ENCODE peak calls at places on chromosomes 7 and 10, in eight cellular contexts. L is MCF 10A, R is GM12865, W is fibroblast of pulmonary artery, Q is sigmoid colon, H is AG10803, Z is heart left ventricle, G is heart right ventricle. X is an unnamed sample.

GRCh38 chr7:77258593-77258992 is 59.0 kb upstream of the FGL2 start:
- DNase-seq in W (no peak), R (no peak), G (no peak), Q (no peak), Z (no peak), L (no peak), H (no peak), X (no peak)

GRCh38 chr7:133755922-133756321 is 371.2 kb upstream of the LRGUK start:
- DNase-seq in R (no peak), Q (no peak), G (no peak), H (no peak), L (no peak), W (no peak), Z (no peak), X (no peak)

GRCh38 chr7:117015258-117016184 is 62.2 kb downstream of the ST7 start:
- DNase-seq in R (peak; percentile 34), Z (no peak), L (no peak), G (no peak), Q (no peak), W (no peak), H (no peak), X (no peak)

GRCh38 chr7:137519964-137520363 is 176.4 kb upstream of the PTN start:
- DNase-seq in G (no peak), H (peak; percentile 38), Z (no peak), Q (no peak), R (no peak), L (no peak), W (no peak), X (no peak)

GRCh38 chr10:131031346-131031745 is 280.2 kb downstream of the TCERG1L start:
- DNase-seq in G (no peak), H (no peak), W (no peak), Z (no peak), Q (peak; percentile 24), R (no peak), L (no peak), X (no peak)

GRCh38 chr10:79400567-79401004 is 44.8 kb downstream of the ZCCHC24 start:
- DNase-seq in Z (no peak), R (peak; percentile 63), L (peak; percentile 62), W (no peak), H (no peak), Q (no peak), G (peak; percentile 64), X (no peak)

GRCh38 chr10:121926669-121927360 is 1.0 kb downstream of the ATE1 start:
- DNase-seq in H (peak; percentile 26), L (peak; percentile 28), W (no peak), Z (no peak), Q (no peak), G (no peak), R (peak; percentile 57), X (no peak)

GRCh38 chr10:132398566-132398991 is 1.6 kb downstream of the PWWP2B start:
- DNase-seq in Z (peak; percentile 25), L (no peak), H (no peak), W (no peak), R (no peak), Q (peak; percentile 70), G (peak; percentile 11), X (no peak)

GRCh38 chr10:69734797-69735468 is 66.8 kb upstream of the COL13A1 start:
- DNase-seq in H (no peak), R (peak; percentile 36), Z (no peak), W (no peak), Q (no peak), G (no peak), L (no peak), X (no peak)

GRCh38 chr7:35593896-35594295 is 101.0 kb downstream of the HERPUD2 start:
- DNase-seq in Z (no peak), W (peak; percentile 4), H (no peak), Q (no peak), L (peak; percentile 21), R (peak; percentile 33), G (no peak), X (no peak)
- TF ChIP-seq CTCF in Z (no peak), W (peak; percentile 26), H (peak; percentile 20), Q (no peak), L (peak; percentile 25), R (peak; percentile 43), G (no peak), X (peak; percentile 12)

GRCh38 chr7:26201261-26202018 is at the start of gene CBX3:
- DNase-seq in H (peak; percentile 73), R (peak; percentile 96), G (peak; percentile 92), Q (peak; percentile 95), Z (peak; percentile 93), L (peak; percentile 87), W (peak; percentile 77), X (no peak)

GRCh38 chr7:26199301-26200112 is 1.0 kb downstream of the HNRNPA2B1 start:
- DNase-seq in H (peak; percentile 36), W (peak; percentile 45), R (peak; percentile 72), L (peak; percentile 66), Q (peak; percentile 89), Z (peak; percentile 72), G (peak; percentile 64), X (no peak)

GRCh38 chr7:26202019-26202985 is 757 bp downstream of the CBX3 start:
- DNase-seq in L (peak; percentile 39), G (peak; percentile 66), Q (peak; percentile 71), H (peak; percentile 26), W (no peak), R (peak; percentile 66), Z (peak; percentile 62), X (no peak)

GRCh38 chr7:26200113-26200443 is 468 bp downstream of the HNRNPA2B1 start:
- DNase-seq in W (peak; percentile 45), Z (peak; percentile 69), G (peak; percentile 65), L (peak; percentile 68), Q (peak; percentile 84), H (peak; percentile 27), R (peak; percentile 79), X (no peak)

GRCh38 chr7:26200444-26201260 is at the start of gene HNRNPA2B1:
- DNase-seq in Z (peak; percentile 96), L (peak; percentile 98), R (peak; percentile 98), Q (peak; percentile 99), W (peak; percentile 98), H (peak; percentile 95), G (peak; percentile 95), X (peak; percentile 97)
- TF ChIP-seq CTCF in Z (no peak), L (no peak), R (no peak), Q (no peak), W (no peak), H (no peak), G (no peak), X (no peak)

DNA sequence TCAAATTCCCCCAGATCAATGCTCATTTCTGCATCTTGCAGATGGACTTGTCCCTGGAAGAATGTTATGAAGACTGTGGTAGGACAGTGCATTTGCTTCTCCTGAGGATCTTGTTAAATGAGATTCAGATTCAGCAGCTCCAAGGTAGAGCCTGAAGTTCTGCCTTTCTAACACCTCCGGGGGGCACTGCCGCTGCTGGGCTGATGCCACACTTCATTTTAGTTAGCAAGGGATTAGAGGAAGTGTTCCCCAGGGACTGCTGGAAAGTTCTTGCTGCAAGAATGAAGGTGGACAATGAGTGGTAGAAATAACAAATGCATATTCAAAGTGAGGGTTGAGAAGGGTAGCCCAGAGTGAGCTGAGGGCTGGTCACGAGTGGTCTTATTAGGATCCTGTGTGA is 434.3 kb upstream of the AKR1E2 start:
- DNase-seq in G (no peak), L (no peak), H (peak; percentile 21), Q (no peak), Z (no peak), W (peak; percentile 54), R (peak; percentile 1), X (no peak)
- TF ChIP-seq CTCF in G (no peak), L (no peak), H (no peak), Q (no peak), Z (no peak), W (peak; percentile 19), R (no peak), X (no peak)

DNA sequence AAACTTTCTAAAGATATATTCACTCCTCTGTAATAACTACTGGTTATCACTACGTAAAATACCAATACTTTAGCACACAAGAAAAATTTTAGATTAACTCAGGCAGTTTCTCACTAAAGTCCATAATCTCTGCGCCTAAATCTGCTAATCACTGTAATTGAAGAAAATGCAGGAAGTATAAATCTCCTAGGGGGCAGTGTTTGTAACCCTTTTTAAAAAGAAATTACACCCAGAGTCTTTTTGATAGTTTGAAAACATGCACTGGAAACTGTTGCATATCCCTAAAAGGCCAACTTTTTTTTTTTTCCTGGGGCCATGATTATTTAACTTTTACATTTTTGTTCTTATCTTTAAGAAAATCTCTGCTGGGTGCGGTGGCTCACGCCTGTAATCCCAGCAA is 209.6 kb downstream of the KIAA1217 start:
- DNase-seq in G (no peak), H (no peak), L (no peak), R (no peak), W (peak; percentile 2), Z (no peak), Q (no peak), X (no peak)
- TF ChIP-seq CTCF in G (no peak), H (peak; percentile 32), L (peak; percentile 11), R (no peak), W (peak; percentile 18), Z (no peak), Q (no peak), X (no peak)

GRCh38 chr7:142689439-142690168 is 59.7 kb upstream of the PRSS1 start:
- DNase-seq in Q (no peak), G (no peak), W (peak; percentile 8), L (no peak), Z (no peak), H (no peak), R (no peak), X (no peak)
- TF ChIP-seq CTCF in Q (no peak), G (peak; percentile 31), W (peak; percentile 20), L (peak; percentile 13), Z (peak; percentile 15), H (no peak), R (no peak), X (peak; percentile 17)

GRCh38 chr10:49599546-49599945 is 10.6 kb upstream of the SLC18A3 start:
- DNase-seq in W (no peak), H (no peak), L (no peak), R (no peak), Q (no peak), G (no peak), Z (no peak), X (no peak)
- TF ChIP-seq CTCF in W (no peak), H (no peak), L (no peak), R (no peak), Q (no peak), G (no peak), Z (no peak), X (no peak)